ENCODE peak calls at places on chromosomes 1 and 21, in four cellular contexts. B, X, I and Y are unnamed samples. For H3K9me3, the result is how much of the 10 kb centered on the place peaks cover.

GRCh38 chr1:58949551-58950220 is 165.8 kb upstream of the JUN start:
- DNase-seq in X (no peak), B (no peak), I (no peak), Y (no peak)

GRCh38 chr1:240732390-240732789 is 120.4 kb upstream of the GREM2 start:
- DNase-seq in I (no peak), B (peak), X (peak), Y (no peak)

GRCh38 chr1:100862591-100862990 is 32.1 kb downstream of the EXTL2 start:
- DNase-seq in B (peak), X (no peak), I (no peak), Y (no peak)

GRCh38 chr1:209875510-209875909 is 47.7 kb downstream of the UTP25 start:
- DNase-seq in B (peak), I (no peak), X (peak), Y (no peak)

GRCh38 chr1:154157520-154158306 is 2.8 kb upstream of the NUP210L start:
- DNase-seq in B (no peak), I (no peak), X (no peak), Y (peak)

GRCh38 chr1:21294266-21295058 is 4.2 kb upstream of the ECE1 start:
- DNase-seq in B (peak), I (no peak), X (peak), Y (peak)

GRCh38 chr1:231355171-231355570 is 17.1 kb downstream of the SPRTN start:
- DNase-seq in B (no peak), I (no peak), X (no peak), Y (no peak)

GRCh38 chr1:146039844-146040194 is 18.3 kb upstream of the HJV start:
- DNase-seq in X (no peak), B (peak), I (no peak), Y (no peak)

GRCh38 chr21:28742527-28742926 is 250.2 kb downstream of the LTN1 start:
- DNase-seq in B (peak), X (no peak), I (no peak), Y (no peak)

GRCh38 chr1:237873487-237873927 is 17.2 kb downstream of the ZP4 start:
- DNase-seq in B (peak), I (no peak), X (no peak), Y (no peak)

GRCh38 chr1:27536767-27537166 is 46.8 kb upstream of the WASF2 start:
- DNase-seq in X (peak), B (peak), I (no peak), Y (no peak)

GRCh38 chr1:201001962-201002361 is 21.6 kb downstream of the KIF21B start:
- DNase-seq in I (no peak), X (no peak), B (no peak), Y (no peak)

GRCh38 chr1:185916866-185917265 is 182.7 kb downstream of the HMCN1 start:
- DNase-seq in B (peak), X (no peak), I (no peak), Y (no peak)

GRCh38 chr1:198523183-198523942 is 17.1 kb downstream of the ATP6V1G3 start:
- DNase-seq in B (no peak), X (no peak), I (no peak), Y (no peak)

GRCh38 chr1:26019641-26020315 is 1.8 kb upstream of the EXTL1 start:
- DNase-seq in X (no peak), B (peak), I (no peak), Y (no peak)

GRCh38 chr1:2233468-2233867 is 5.3 kb downstream of the SKI start:
- DNase-seq in I (no peak), B (no peak), X (no peak), Y (no peak)
- H3K27ac ChIP-seq in I (peak), B (no peak), X (no peak), Y (no peak)

DNA sequence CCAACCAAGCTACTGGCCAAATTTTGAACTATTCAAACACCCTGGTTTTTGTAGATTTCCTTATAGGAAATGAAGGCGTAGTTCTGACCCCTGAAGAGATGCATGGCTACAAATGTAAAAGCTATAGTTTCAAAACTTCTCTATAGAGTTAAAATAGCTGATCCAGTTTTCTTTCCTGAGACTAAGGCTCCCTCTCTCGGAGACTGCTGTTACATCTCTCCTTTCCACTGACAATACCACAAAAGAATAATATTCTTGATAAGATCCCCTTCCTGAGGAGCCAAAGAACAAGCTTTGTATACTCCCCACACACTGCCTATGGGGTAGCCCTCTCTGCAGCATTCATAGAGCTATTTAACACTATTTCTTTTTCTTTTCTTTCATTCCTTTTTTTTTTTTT is 6.7 kb upstream of the CFAP126 start:
- DNase-seq in B (no peak), X (no peak), I (no peak), Y (no peak)
- TF ChIP-seq CTCF in B (no peak), X (peak), I (no peak), Y (no peak)

DNA sequence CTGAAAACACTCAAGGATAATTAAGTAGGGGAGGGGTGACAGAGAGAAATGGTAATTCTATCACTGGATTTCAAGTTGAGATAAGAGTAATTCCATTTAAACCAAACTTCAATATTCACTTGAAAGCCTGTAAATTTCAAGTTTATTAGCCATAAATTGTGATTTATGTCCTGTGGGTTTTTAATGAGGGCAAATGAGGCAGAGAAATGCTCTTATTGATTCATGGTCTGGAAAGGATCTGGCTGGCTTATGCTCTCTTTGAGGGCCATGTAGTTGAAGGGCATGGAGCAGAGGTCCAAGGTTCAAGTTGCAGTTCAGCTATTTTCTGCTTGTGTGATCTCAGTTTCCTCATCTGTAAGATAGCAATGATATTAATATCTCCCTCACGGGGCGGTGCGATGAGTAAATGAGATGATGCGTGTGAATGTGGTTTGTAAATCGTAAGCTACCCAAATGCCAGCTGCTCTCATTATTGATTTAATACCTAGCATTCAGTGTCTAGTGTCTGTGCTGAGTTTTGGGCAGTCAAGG is 12.3 kb downstream of the OLFML3 start:
- DNase-seq in X (no peak), I (no peak), B (no peak), Y (no peak)
- H3K9me3 ChIP-seq in X (under half), I (under half), B (under half), Y (under half)

GRCh38 chr1:167799747-167800146 is 78.0 kb downstream of the MPZL1 start:
- DNase-seq in B (peak), X (no peak), I (no peak), Y (no peak)
- H3K27ac ChIP-seq in B (no peak), X (peak), I (no peak), Y (no peak)

DNA sequence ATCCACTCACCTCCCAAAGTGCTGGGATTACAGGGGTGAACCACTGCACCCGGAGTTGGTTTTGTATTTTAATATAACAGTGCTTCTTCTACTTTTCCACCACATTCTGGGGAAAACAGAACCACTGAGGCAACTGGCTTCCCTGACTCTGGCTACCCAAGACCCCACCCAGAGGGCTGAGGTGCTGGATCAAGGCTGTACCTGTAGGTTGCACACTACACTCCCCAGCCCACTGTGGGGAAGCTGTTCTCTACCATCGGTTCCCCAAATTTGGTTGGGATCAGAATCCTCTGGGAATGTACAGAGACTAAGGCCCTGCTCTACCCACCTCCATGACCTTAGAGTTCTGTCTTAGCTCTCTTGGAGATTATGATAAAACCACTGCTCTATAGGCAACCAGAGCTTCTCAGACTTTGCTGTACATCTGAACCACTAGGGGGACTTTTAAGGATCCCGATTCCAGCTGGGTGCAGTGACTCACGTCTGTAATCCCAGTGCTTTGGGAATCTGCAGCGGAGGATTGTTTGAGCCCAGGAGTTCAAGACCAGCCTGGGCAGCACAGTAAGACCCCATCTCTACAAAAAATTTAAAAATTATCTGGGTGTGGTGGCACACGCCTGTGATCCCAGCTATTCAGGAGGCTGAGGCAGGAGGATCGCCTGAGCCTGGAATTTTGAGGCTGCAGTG is 51.6 kb downstream of the GNG4 start:
- DNase-seq in I (no peak), X (peak), B (peak), Y (no peak)
- TF ChIP-seq CTCF in I (no peak), X (peak), B (peak), Y (no peak)

GRCh38 chr21:39924577-39925308 is 57.5 kb downstream of the PCP4 start:
- DNase-seq in B (no peak), X (no peak), I (no peak), Y (no peak)
- H3K9me3 ChIP-seq in B (under half), X (under half), I (under half), Y (under half)